ENCODE peak calls at places on chromosomes 12 and 14, in eight cellular contexts. J, Y, F, E, O, I, X and Z are unnamed samples. For H3K9me3, the result is how much of the 10 kb centered on the place peaks cover.

GRCh38 chr12:53569174-53569557 is 57.0 kb downstream of the ATF7 start:
- DNase-seq in J (no peak), Y (no peak), F (no peak), E (no peak), O (no peak), I (no peak), X (peak), Z (no peak)

GRCh38 chr12:66932126-66932525 is 253.2 kb upstream of the GRIP1 start:
- DNase-seq in J (no peak), Y (no peak), F (no peak), E (no peak), O (no peak), I (no peak), X (no peak), Z (no peak)

GRCh38 chr12:93664573-93665138 is 12.5 kb upstream of the CRADD start:
- DNase-seq in J (no peak), Y (no peak), F (no peak), E (no peak), O (no peak), I (no peak), X (no peak), Z (no peak)

GRCh38 chr12:62647586-62647985 is 181.0 kb downstream of the MON2 start:
- DNase-seq in J (peak), Y (no peak), F (no peak), E (no peak), O (no peak), I (no peak), X (no peak), Z (no peak)

GRCh38 chr14:97010491-97011160 is 213.4 kb downstream of the VRK1 start:
- DNase-seq in J (no peak), Y (no peak), F (no peak), E (no peak), O (no peak), I (no peak), X (no peak), Z (no peak)

GRCh38 chr14:56087824-56088571 is 30.2 kb upstream of the PELI2 start:
- DNase-seq in J (peak), Y (no peak), F (no peak), E (no peak), O (no peak), I (no peak), X (no peak), Z (no peak)

GRCh38 chr12:52522346-52523011 is 2.3 kb upstream of the KRT5 start:
- DNase-seq in J (peak), Y (no peak), F (no peak), E (no peak), O (peak), I (no peak), X (no peak), Z (no peak)

GRCh38 chr12:12482959-12483358 is 79.7 kb downstream of the DUSP16 start:
- DNase-seq in J (no peak), Y (no peak), F (no peak), E (no peak), O (no peak), I (no peak), X (no peak), Z (no peak)

GRCh38 chr14:30484976-30485375 is 74.0 kb upstream of the G2E3 start:
- DNase-seq in J (no peak), Y (no peak), F (no peak), E (no peak), O (no peak), I (no peak), X (no peak), Z (no peak)

GRCh38 chr12:83477289-83477688 is 790.6 kb downstream of the TMTC2 start:
- DNase-seq in J (no peak), Y (no peak), F (no peak), E (no peak), O (no peak), I (no peak), X (no peak), Z (no peak)

GRCh38 chr12:9721394-9722092 is 11.4 kb downstream of the CLECL1 start:
- DNase-seq in J (no peak), Y (no peak), F (no peak), E (no peak), O (no peak), I (peak), X (no peak), Z (no peak)

GRCh38 chr14:100350283-100350926 is 27.3 kb downstream of the SLC25A47 start:
- DNase-seq in J (no peak), Y (no peak), F (no peak), E (no peak), O (no peak), I (no peak), X (no peak), Z (no peak)

GRCh38 chr12:92505373-92506340 is 197.1 kb upstream of the PLEKHG7 start:
- DNase-seq in J (peak), Y (peak), F (peak), E (peak), O (no peak), I (peak), X (no peak), Z (peak)

GRCh38 chr14:90489306-90489705 is 92.5 kb downstream of the CALM1 start:
- DNase-seq in J (no peak), Y (no peak), F (no peak), E (no peak), O (no peak), I (no peak), X (no peak), Z (no peak)

GRCh38 chr14:53900499-53900898 is 56.1 kb downstream of the BMP4 start:
- DNase-seq in J (no peak), Y (no peak), F (no peak), E (peak), O (no peak), I (no peak), X (no peak), Z (no peak)

GRCh38 chr12:31510034-31510433 is 80.9 kb downstream of the DENND5B start:
- DNase-seq in J (no peak), Y (no peak), F (no peak), E (no peak), O (no peak), I (no peak), X (no peak), Z (no peak)

GRCh38 chr12:95253386-95253785 is 35.8 kb downstream of the VEZT start:
- DNase-seq in J (no peak), Y (no peak), F (no peak), E (no peak), O (no peak), I (no peak), X (no peak), Z (no peak)

GRCh38 chr14:67908061-67908767 is 88.6 kb downstream of the RAD51B start:
- DNase-seq in J (no peak), Y (no peak), F (no peak), E (no peak), O (no peak), I (no peak), X (no peak), Z (no peak)

GRCh38 chr12:56530390-56531055 is 8.9 kb downstream of the RBMS2 start:
- DNase-seq in J (no peak), Y (no peak), F (no peak), E (no peak), O (no peak), I (no peak), X (no peak), Z (no peak)

GRCh38 chr12:106629797-106630669 is 47.2 kb downstream of the RFX4 start:
- DNase-seq in J (no peak), Y (no peak), F (no peak), E (no peak), O (no peak), I (no peak), X (no peak), Z (no peak)

GRCh38 chr12:88993655-88994054 is 358.6 kb downstream of the DUSP6 start:
- DNase-seq in J (no peak), Y (no peak), F (no peak), E (no peak), O (no peak), I (peak), X (peak), Z (no peak)

GRCh38 chr12:47277972-47278448 is 198.3 kb upstream of the AMIGO2 start:
- DNase-seq in J (no peak), Y (no peak), F (no peak), E (no peak), O (peak), I (no peak), X (peak), Z (no peak)

GRCh38 chr14:61609143-61609851 is 86.0 kb upstream of the HIF1A start:
- DNase-seq in J (no peak), Y (no peak), F (no peak), E (peak), O (no peak), I (no peak), X (no peak), Z (no peak)

GRCh38 chr12:69527506-69528272 is 57.5 kb downstream of the FRS2 start:
- DNase-seq in J (no peak), Y (no peak), F (no peak), E (no peak), O (peak), I (no peak), X (peak), Z (no peak)

GRCh38 chr12:93572712-93573551 is 457 bp downstream of the SOCS2 start:
- DNase-seq in J (peak), Y (peak), F (no peak), E (peak), O (no peak), I (no peak), X (no peak), Z (no peak)

GRCh38 chr14:44316647-44317432 is 190.2 kb downstream of the FSCB start:
- DNase-seq in J (peak), Y (no peak), F (no peak), E (peak), O (peak), I (no peak), X (peak), Z (no peak)

GRCh38 chr12:104055686-104056388 is 5.8 kb upstream of the GLT8D2 start:
- DNase-seq in J (peak), Y (no peak), F (no peak), E (peak), O (no peak), I (no peak), X (no peak), Z (no peak)

GRCh38 chr12:54421175-54421872 is 2.3 kb upstream of the ITGA5 start:
- DNase-seq in J (peak), Y (no peak), F (no peak), E (no peak), O (no peak), I (no peak), X (no peak), Z (no peak)

GRCh38 chr12:18224745-18225144 is 36.6 kb upstream of the PIK3C2G start:
- DNase-seq in J (no peak), Y (no peak), F (no peak), E (no peak), O (no peak), I (peak), X (no peak), Z (no peak)

GRCh38 chr14:83847102-83847501 is 1682.8 kb upstream of the FLRT2 start:
- DNase-seq in J (no peak), Y (no peak), F (no peak), E (no peak), O (no peak), I (no peak), X (no peak), Z (no peak)

GRCh38 chr14:55840821-55841220 is 260.8 kb downstream of the KTN1 start:
- DNase-seq in J (no peak), Y (no peak), F (no peak), E (no peak), O (no peak), I (no peak), X (no peak), Z (no peak)

GRCh38 chr12:1640630-1641234 is 11.7 kb downstream of the WNT5B start:
- DNase-seq in J (no peak), Y (no peak), F (no peak), E (no peak), O (no peak), I (no peak), X (no peak), Z (no peak)

GRCh38 chr12:31890295-31891285 is 68.6 kb upstream of the RESF1 start:
- DNase-seq in J (no peak), Y (no peak), F (no peak), E (no peak), O (no peak), I (peak), X (no peak), Z (peak)

GRCh38 chr12:53097207-53097563 is 282 bp upstream of the IGFBP6 start:
- DNase-seq in J (no peak), Y (no peak), F (no peak), E (no peak), O (no peak), I (no peak), X (no peak), Z (no peak)

GRCh38 chr12:71447691-71448660 is 8.4 kb downstream of the LGR5 start:
- DNase-seq in J (no peak), Y (no peak), F (no peak), E (no peak), O (no peak), I (no peak), X (no peak), Z (no peak)

GRCh38 chr12:131471271-131471905 is 239.5 kb upstream of the SFSWAP start:
- DNase-seq in J (no peak), Y (peak), F (no peak), E (no peak), O (no peak), I (no peak), X (no peak), Z (no peak)

GRCh38 chr12:12481636-12482035 is 81.0 kb downstream of the DUSP16 start:
- DNase-seq in J (no peak), Y (no peak), F (no peak), E (no peak), O (no peak), I (no peak), X (no peak), Z (peak)

GRCh38 chr12:100295764-100296555 is 29.0 kb downstream of the SCYL2 start:
- DNase-seq in J (no peak), Y (no peak), F (no peak), E (no peak), O (no peak), I (no peak), X (no peak), Z (no peak)

GRCh38 chr12:7609480-7609879 is 56.2 kb downstream of the APOBEC1 start:
- DNase-seq in J (no peak), Y (no peak), F (no peak), E (no peak), O (no peak), I (no peak), X (no peak), Z (no peak)

GRCh38 chr14:105907276-105907675 is 380.9 kb downstream of the TMEM121 start:
- DNase-seq in J (no peak), Y (no peak), F (no peak), E (no peak), O (no peak), I (no peak), X (no peak), Z (no peak)
- H3K9me3 ChIP-seq in J (under half), Y (under half), F (under half), E (under half), O (under half), I (under half), X (half or more), Z (under half)

DNA sequence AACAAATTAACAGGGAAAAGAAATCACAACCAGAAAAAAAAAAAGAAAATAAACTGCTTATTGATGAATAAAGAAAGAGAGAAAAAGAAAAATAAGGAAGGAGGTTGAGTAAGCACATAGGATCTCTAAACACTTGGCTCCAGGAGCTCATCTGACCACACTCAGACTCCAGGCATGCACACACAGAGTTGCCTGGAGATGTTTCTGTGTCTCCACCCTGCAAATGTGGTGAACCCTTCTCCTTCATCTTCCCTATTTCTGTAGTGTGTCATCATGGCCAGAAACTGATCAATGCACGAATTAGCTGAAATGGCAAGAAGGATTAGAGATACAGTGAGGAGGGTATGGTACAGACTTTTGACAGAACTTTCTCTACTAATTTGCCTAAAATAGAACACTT is 20.2 kb downstream of the OR4N2 start:
- DNase-seq in J (no peak), Y (no peak), F (no peak), E (no peak), O (no peak), I (no peak), X (no peak), Z (no peak)
- H3K9me3 ChIP-seq in J (under half), Y (under half), F (under half), E (half or more), O (under half), I (under half), X (under half), Z (under half)

DNA sequence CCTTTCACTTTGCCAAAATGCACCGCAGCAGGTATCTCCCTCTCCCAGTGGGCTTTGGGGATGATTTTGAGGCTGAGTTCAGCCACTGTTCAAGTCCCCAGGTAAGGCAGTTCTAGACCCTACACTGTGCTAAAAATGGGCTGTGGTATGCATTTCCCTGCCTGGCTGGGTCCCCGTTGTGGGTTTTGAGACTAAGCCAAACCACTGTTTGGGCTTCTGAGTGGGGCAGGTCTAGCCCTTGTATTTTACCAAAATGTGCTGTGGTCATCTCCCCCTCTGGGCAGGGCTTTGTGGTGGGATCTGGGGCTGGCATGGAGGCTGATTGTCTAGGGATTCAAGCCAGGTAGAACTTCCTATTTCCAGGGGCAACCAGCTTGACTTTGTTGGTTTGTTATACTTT is 13.6 kb upstream of the OR4Q3 start:
- DNase-seq in J (no peak), Y (peak), F (no peak), E (no peak), O (no peak), I (no peak), X (no peak), Z (no peak)
- H3K9me3 ChIP-seq in J (under half), Y (under half), F (under half), E (half or more), O (under half), I (under half), X (under half), Z (under half)

GRCh38 chr12:133026996-133027395 is 10.3 kb upstream of the ZNF84 start:
- DNase-seq in J (no peak), Y (no peak), F (no peak), E (no peak), O (no peak), I (no peak), X (no peak), Z (no peak)

GRCh38 chr12:133023566-133023965 is 13.7 kb upstream of the ZNF84 start:
- DNase-seq in J (no peak), Y (no peak), F (no peak), E (no peak), O (no peak), I (no peak), X (no peak), Z (no peak)
- H3K9me3 ChIP-seq in J (under half), Y (half or more), F (half or more), E (half or more), O (under half), I (under half), X (under half), Z (half or more)

GRCh38 chr12:120962487-120963054 is 15.8 kb upstream of the HNF1A start:
- DNase-seq in J (no peak), Y (no peak), F (no peak), E (no peak), O (peak), I (no peak), X (no peak), Z (no peak)

GRCh38 chr12:120964298-120964697 is 14.0 kb upstream of the HNF1A start:
- DNase-seq in J (no peak), Y (no peak), F (no peak), E (no peak), O (no peak), I (no peak), X (no peak), Z (no peak)

GRCh38 chr12:120965125-120965524 is 13.2 kb upstream of the HNF1A start:
- DNase-seq in J (no peak), Y (no peak), F (no peak), E (peak), O (no peak), I (no peak), X (no peak), Z (no peak)

GRCh38 chr12:120961604-120962486 is 16.5 kb upstream of the HNF1A start:
- DNase-seq in J (peak), Y (no peak), F (no peak), E (peak), O (no peak), I (no peak), X (no peak), Z (no peak)

DNA sequence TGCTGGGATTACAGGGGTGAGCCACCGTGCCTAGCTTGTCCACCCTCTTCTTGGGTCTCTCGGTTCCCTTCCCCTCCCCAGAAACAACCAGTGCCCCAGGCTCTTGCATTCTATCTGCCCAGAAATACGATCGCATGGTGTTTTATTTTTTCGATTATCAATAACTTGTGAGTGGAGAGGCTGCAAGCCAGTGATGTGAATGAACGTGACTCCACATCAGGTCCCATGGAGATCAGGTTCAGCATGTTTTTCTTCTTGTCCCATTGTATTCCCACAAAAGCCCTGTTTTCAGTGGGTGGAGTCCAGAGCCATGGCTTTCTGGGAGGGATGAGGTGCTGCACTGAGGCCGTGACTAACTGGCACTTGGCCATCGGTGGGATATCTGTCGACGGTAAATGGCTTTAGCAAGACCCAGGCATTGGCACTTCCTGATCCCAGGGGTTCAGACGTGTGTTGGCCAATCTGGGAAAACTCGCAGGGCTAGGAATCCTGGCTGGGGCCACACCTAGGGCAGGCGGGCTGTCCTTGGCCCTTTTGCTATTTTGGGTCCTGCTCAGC is 12.7 kb upstream of the HNF1A start:
- DNase-seq in J (no peak), Y (no peak), F (no peak), E (peak), O (no peak), I (no peak), X (no peak), Z (no peak)
- H3K9me3 ChIP-seq in J (under half), Y (under half), F (under half), E (under half), O (under half), I (under half), X (under half), Z (under half)

GRCh38 chr12:132923356-132923909 is 32.7 kb downstream of the ZNF605 start:
- DNase-seq in J (no peak), Y (no peak), F (no peak), E (no peak), O (no peak), I (no peak), X (no peak), Z (no peak)
- H3K9me3 ChIP-seq in J (under half), Y (half or more), F (half or more), E (half or more), O (half or more), I (half or more), X (half or more), Z (half or more)

DNA sequence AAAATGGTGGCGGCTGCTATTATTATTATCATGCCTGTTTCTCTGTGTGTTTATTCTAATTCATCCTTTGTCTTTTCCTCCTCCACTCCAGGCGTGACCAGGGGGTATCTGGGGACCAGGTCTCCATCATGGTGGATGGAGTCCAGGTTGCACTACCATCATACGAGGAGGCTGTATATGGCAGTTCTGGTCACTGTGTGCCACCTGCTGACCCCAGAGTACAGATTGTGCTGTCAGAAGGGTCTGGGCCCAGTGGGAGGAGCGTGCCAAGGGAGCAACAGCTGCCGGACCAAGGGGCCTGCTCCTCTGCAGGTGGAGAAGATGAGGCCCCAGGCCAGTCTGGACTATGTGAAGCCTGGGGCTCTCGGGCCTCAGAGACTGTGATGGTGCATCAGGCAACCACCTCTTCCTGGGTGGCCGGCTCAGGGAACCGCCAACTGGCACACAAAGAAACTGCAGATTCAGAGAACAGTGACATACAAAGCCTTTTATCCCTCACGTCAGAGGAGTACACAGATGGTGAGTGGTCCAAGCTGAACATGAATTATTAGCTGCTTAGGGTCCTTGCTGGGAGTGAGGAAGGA is 58.3 kb upstream of the SRSF5 start:
- DNase-seq in J (no peak), Y (no peak), F (no peak), E (no peak), O (no peak), I (peak), X (no peak), Z (no peak)
- H3K9me3 ChIP-seq in J (under half), Y (under half), F (under half), E (under half), O (under half), I (under half), X (under half), Z (under half)